ENCODE peak calls at places on chromosomes 7 and 10, in eight cellular contexts. J is kidney epithelial cell; T is GM23248; P is PC-9; Z is CD8-positive, alpha-beta T cell; V is thoracic aorta; O is gastrocnemius medialis; Y is left lung. K is an unnamed sample. For H3K36me3 and H3K27me3, the result is how much of the 10 kb centered on the place peaks cover.

GRCh38 chr7:157405501-157405900 is 68.7 kb downstream of the DNAJB6 start:
- DNase-seq in P (no peak), J (no peak), Z (no peak), Y (no peak), O (no peak), V (no peak), T (no peak), K (peak)

GRCh38 chr7:105677803-105678583 is 96.7 kb upstream of the EFCAB10 start:
- DNase-seq in Y (no peak), Z (peak), V (peak), T (peak), O (peak), P (no peak), J (no peak), K (no peak)

GRCh38 chr7:30920584-30921539 is 9.2 kb downstream of the AQP1 start:
- DNase-seq in T (peak), V (peak), O (peak), P (peak), Y (peak), Z (no peak), J (no peak), K (peak)

GRCh38 chr10:122140477-122140902 is 130.6 kb upstream of the BTBD16 start:
- DNase-seq in P (peak), O (peak), Y (no peak), Z (no peak), V (no peak), T (peak), J (peak), K (no peak)

GRCh38 chr10:5234106-5234877 is 37.7 kb downstream of the AKR1C4 start:
- DNase-seq in J (no peak), O (peak), Y (no peak), Z (no peak), V (no peak), P (peak), T (peak), K (no peak)

GRCh38 chr10:100728928-100729876 is 16.2 kb upstream of the PAX2 start:
- DNase-seq in P (no peak), Z (no peak), T (peak), O (no peak), Y (no peak), V (no peak), J (no peak), K (peak)

GRCh38 chr10:102009801-102010425 is 46.1 kb downstream of the ARMH3 start:
- DNase-seq in V (peak), O (peak), Z (no peak), P (peak), Y (no peak), J (peak), T (peak), K (peak)

GRCh38 chr10:124708922-124709520 is 35.2 kb downstream of the FAM53B start:
- DNase-seq in O (no peak), Y (no peak), T (no peak), J (no peak), V (no peak), P (no peak), Z (no peak), K (peak)

GRCh38 chr7:19401461-19401860 is 256.2 kb upstream of the FERD3L start:
- DNase-seq in P (no peak), Z (no peak), J (no peak), V (no peak), Y (no peak), O (no peak), T (no peak), K (no peak)

GRCh38 chr10:93096901-93097300 is 23.2 kb downstream of the CYP26A1 start:
- DNase-seq in T (no peak), Y (no peak), J (no peak), O (no peak), P (no peak), Z (no peak), V (no peak), K (no peak)

GRCh38 chr10:12807982-12808613 is 193.4 kb downstream of the CCDC3 start:
- DNase-seq in Z (no peak), Y (no peak), O (no peak), J (no peak), V (no peak), T (no peak), P (no peak), K (no peak)

GRCh38 chr10:44569193-44570091 is 184.5 kb upstream of the CXCL12 start:
- DNase-seq in P (no peak), Z (no peak), J (no peak), Y (no peak), V (no peak), T (peak), O (no peak), K (no peak)

GRCh38 chr7:22445140-22445722 is 54.8 kb downstream of the STEAP1B start:
- DNase-seq in J (no peak), O (peak), Y (peak), T (no peak), V (no peak), P (no peak), Z (no peak), K (peak)

GRCh38 chr7:150941351-150941982 is 36.7 kb downstream of the KCNH2 start:
- DNase-seq in Z (no peak), O (no peak), P (no peak), V (no peak), T (no peak), J (no peak), Y (peak), K (peak)

GRCh38 chr10:13016886-13017285 is 15.4 kb upstream of the CCDC3 start:
- DNase-seq in T (no peak), V (no peak), Z (no peak), P (no peak), J (no peak), Y (no peak), O (no peak), K (no peak)

GRCh38 chr7:44186736-44187135 is 2.5 kb downstream of the GCK start:
- DNase-seq in T (no peak), O (no peak), Z (no peak), V (no peak), J (no peak), Y (no peak), P (no peak), K (no peak)

GRCh38 chr7:43878867-43879266 is 9.6 kb upstream of the MRPS24 start:
- DNase-seq in Y (no peak), T (peak), O (peak), J (no peak), P (no peak), V (no peak), Z (no peak), K (no peak)

GRCh38 chr7:142746268-142746667 is 3.0 kb upstream of the PRSS1 start:
- DNase-seq in T (no peak), O (no peak), Z (no peak), Y (no peak), V (no peak), J (no peak), P (no peak), K (no peak)

GRCh38 chr10:97631098-97631497 is 2.2 kb downstream of the MORN4 start:
- DNase-seq in O (no peak), J (no peak), P (no peak), Z (no peak), T (peak), Y (no peak), V (no peak), K (no peak)

GRCh38 chr10:27742926-27743735 is 2.5 kb downstream of the MKX start:
- DNase-seq in P (no peak), J (no peak), O (no peak), T (peak), Z (no peak), V (no peak), Y (peak), K (peak)

GRCh38 chr7:42161723-42162122 is 75.3 kb downstream of the GLI3 start:
- DNase-seq in O (no peak), V (no peak), J (no peak), P (no peak), T (peak), Z (no peak), Y (no peak), K (no peak)

GRCh38 chr10:70359017-70359550 is 23.3 kb downstream of the LRRC20 start:
- DNase-seq in J (no peak), V (no peak), Y (no peak), P (no peak), O (no peak), Z (no peak), T (no peak), K (no peak)

GRCh38 chr7:130922206-130923112 is 188.5 kb upstream of the KLF14 start:
- DNase-seq in P (no peak), V (no peak), J (no peak), T (peak), Z (no peak), Y (no peak), O (no peak), K (no peak)

GRCh38 chr10:69636626-69637550 is 6.8 kb downstream of the FAM241B start:
- DNase-seq in V (no peak), T (peak), P (peak), J (no peak), Z (no peak), Y (no peak), O (no peak), K (peak)

GRCh38 chr10:12041766-12042408 is 722 bp downstream of the UPF2 start:
- DNase-seq in T (peak), Y (no peak), P (peak), V (no peak), O (peak), J (no peak), Z (peak), K (no peak)

GRCh38 chr10:10869592-10869991 is 148.1 kb upstream of the CELF2 start:
- DNase-seq in T (peak), J (no peak), O (no peak), Z (no peak), V (no peak), Y (no peak), P (peak), K (no peak)

GRCh38 chr7:41984888-41985287 is 252.1 kb downstream of the GLI3 start:
- DNase-seq in J (no peak), Z (no peak), O (no peak), P (no peak), T (peak), Y (no peak), V (no peak), K (no peak)

GRCh38 chr7:110442386-110442837 is 648.5 kb upstream of the LRRN3 start:
- DNase-seq in T (no peak), P (peak), J (peak), Z (no peak), Y (no peak), O (no peak), V (no peak), K (peak)

GRCh38 chr7:115679976-115680375 is 350.6 kb downstream of the TFEC start:
- DNase-seq in Y (no peak), J (no peak), Z (no peak), V (no peak), P (no peak), O (no peak), T (peak), K (no peak)

GRCh38 chr10:9253121-9253520 is 1198.6 kb downstream of the GATA3 start:
- DNase-seq in P (no peak), J (no peak), V (no peak), Z (no peak), T (peak), O (no peak), Y (no peak), K (no peak)

GRCh38 chr7:2157473-2158279 is 75.1 kb downstream of the MAD1L1 start:
- DNase-seq in Z (no peak), T (peak), Y (peak), J (no peak), O (peak), P (no peak), V (peak), K (no peak)

GRCh38 chr7:100968650-100969049 is 715 bp upstream of the MUC12 start:
- DNase-seq in P (no peak), O (no peak), T (peak), V (no peak), Z (no peak), Y (no peak), J (no peak), K (peak)

DNA sequence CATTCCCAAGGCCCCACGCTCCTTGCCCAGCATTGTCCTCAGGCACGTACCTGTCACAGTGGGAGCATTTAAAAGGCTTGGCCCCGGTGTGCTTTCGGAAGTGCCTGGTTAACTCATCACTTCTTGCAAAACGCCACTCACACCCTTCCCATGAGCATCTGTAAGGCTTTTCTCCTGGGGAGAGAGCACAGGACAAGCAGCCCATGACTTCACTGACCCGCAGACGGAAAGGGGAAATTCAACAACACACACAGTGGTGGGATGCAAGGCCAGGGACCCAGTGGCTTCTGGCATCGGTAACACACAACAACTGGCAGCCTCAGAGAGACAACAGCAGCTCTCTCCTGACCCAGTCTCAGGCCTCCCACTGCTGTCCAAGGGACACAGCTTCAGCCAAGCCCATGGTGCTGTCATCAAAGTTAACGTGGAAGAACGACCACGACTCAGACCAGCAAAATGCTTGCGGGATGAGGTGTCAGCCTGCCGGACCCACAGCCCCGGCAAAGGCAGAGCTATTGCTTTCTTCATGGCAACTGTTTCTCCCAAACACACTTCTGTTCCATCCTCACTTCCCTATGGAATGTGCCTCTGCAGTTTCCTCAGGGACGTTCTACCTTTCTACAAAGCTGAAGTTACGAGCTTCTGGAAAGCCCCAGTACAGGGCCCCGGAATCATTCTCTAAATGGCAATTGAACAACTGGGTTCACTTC is 4.8 kb downstream of the KLF6 start:
- DNase-seq in V (no peak), Y (no peak), Z (no peak), J (no peak), T (peak), O (peak), P (no peak), K (no peak)
- H3K36me3 ChIP-seq in V (under half), Y (half or more), Z (under half), J (under half), T (half or more), O (half or more), P (under half), K (under half)

DNA sequence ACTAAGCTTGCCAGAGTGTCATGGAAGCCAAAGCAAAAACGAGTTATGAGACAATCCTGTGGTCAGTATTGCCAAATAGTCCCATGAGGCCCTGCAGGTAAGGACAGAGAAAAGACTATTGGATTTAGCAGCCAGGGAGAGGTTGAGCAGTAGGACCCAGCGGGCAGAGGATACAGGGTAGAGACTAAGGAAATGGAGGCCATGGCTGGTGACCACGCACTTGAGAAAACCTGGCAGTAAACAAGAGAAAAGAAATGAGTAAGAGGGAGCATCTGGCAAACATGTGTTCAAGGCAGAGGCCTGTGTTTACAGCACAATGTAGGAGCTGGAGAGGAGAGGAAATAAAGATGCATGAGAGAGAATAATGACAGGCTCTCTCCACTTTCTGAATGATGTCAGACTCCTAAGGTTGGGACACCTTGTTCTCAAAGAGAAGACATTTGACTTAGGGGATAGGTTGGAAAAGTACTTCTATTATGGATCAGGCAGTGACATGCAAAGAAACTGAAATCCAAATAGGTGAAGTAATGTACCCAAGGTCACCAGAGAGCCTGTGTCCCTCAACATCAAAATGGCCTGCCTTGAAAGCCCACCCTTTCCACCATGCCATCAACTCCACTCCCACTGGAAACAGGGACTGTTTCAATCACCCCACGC is 9.0 kb downstream of the CREB3L2 start:
- DNase-seq in Z (no peak), V (no peak), T (peak), O (peak), P (no peak), J (no peak), Y (no peak), K (no peak)
- H3K4me3 ChIP-seq in Z (no peak), V (peak), T (peak), O (no peak), P (no peak), J (no peak), Y (no peak), K (no peak)

DNA sequence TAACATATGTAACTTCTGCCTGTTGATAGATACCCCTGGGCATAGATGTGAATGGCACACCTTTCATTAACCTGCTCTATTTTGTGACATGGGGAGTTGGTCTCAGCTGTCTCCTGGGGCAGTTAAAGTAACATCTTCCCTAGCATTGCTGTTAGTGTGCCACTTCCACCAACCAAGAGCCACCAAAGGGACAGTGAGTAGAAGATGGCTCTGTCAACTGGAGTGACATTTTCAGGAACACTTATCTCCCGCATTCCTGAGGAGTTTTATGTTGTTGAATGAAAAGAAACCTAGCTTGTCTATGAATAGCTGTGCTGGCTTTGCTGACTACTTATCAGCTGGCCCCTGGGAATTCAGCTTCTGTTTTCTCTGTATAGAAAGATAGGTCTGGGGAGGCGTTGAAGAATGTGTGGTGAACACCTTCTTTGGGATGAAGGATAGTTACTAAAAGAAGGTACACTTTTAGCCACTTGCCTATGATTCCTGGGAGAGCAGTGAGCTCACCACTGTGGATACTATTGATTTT is 7.4 kb downstream of the STARD3NL start:
- DNase-seq in O (no peak), P (no peak), Z (no peak), J (no peak), Y (no peak), V (no peak), T (no peak), K (no peak)
- H3K27me3 ChIP-seq in O (under half), P (under half), Z (under half), J (under half), Y (under half), V (under half), T (under half), K (under half)

GRCh38 chr7:26188291-26188999 is 12.1 kb downstream of the HNRNPA2B1 start:
- DNase-seq in T (no peak), Y (no peak), J (no peak), O (no peak), P (no peak), V (no peak), Z (no peak), K (peak)
- H3K36me3 ChIP-seq in T (half or more), Y (half or more), J (under half), O (half or more), P (half or more), V (under half), Z (under half), K (under half)

GRCh38 chr7:135684134-135684533 is 21.8 kb downstream of the STMP1 start:
- DNase-seq in J (no peak), Y (no peak), O (no peak), P (no peak), T (peak), Z (no peak), V (no peak), K (no peak)
- H3K4me3 ChIP-seq in J (no peak), Y (no peak), O (no peak), P (no peak), T (no peak), Z (no peak), V (no peak), K (no peak)

GRCh38 chr10:129972966-129973673 is 9.0 kb upstream of the EBF3 start:
- DNase-seq in O (no peak), V (no peak), J (no peak), T (no peak), P (no peak), Z (no peak), Y (no peak), K (peak)
- H3K27me3 ChIP-seq in O (under half), V (under half), J (half or more), T (under half), P (under half), Z (under half), Y (half or more), K (half or more)

DNA sequence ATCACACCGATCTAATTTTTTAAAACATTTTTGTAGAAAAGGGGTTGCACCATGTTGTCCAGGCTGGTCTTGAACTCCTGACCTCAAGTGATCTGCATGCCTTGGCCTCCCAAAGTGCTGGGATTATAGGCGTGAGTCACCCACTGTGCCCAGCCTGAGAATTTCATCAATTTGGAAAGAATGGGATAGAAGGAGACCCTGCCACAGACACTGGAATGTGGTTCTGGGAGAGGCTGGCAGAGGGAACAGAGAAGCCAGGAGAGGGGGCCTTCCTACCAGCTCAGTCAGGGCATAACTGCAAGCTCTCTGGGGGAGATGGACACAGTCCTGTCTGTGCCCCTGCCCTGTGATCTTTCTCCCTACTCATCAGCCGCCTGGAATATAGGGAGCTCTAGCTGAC is 42.1 kb upstream of the MKRN1 start:
- DNase-seq in P (no peak), O (no peak), T (no peak), V (no peak), Z (no peak), Y (no peak), J (no peak), K (no peak)
- H3K36me3 ChIP-seq in P (under half), O (under half), T (under half), V (under half), Z (under half), Y (under half), J (under half), K (under half)

K was measured in H7.